ENCODE peak calls at places on chromosomes 11 and 22, in eight cellular contexts. W is iPS DF 19.7; A is thyroid gland; O is PC-9; U is NCI-H774; R is lung; X is stimulated activated CD4-positive, alpha-beta T cell treated with anti-CD3 and anti-CD28 coated beads, TNF-alpha, amount 100 ng/mL, for 24 hours; G is WTC11. J is an unnamed sample.

GRCh38 chr11:16897460-16898061 is 116.7 kb downstream of the PLEKHA7 start:
- DNase-seq in W (peak; percentile 63), A (peak; percentile 17), O (no peak), U (peak; percentile 95), R (no peak), X (no peak), G (peak; percentile 64), J (no peak)

GRCh38 chr11:39809833-39810232 is 1649.6 kb downstream of the LRRC4C start:
- DNase-seq in W (no peak), A (no peak), O (no peak), U (no peak), R (no peak), X (no peak), G (no peak), J (no peak)

GRCh38 chr22:46378499-46379300 is 43.2 kb downstream of the TRMU start:
- DNase-seq in W (no peak), A (peak; percentile 51), O (no peak), U (no peak), R (no peak), X (no peak), G (no peak), J (no peak)

GRCh38 chr11:122393209-122393850 is 262.2 kb upstream of the UBASH3B start:
- DNase-seq in W (no peak), A (no peak), O (no peak), U (no peak), R (no peak), X (no peak), G (no peak), J (no peak)

GRCh38 chr11:124415356-124415923 is 9.2 kb downstream of the OR8B4 start:
- DNase-seq in W (no peak), A (no peak), O (no peak), U (peak; percentile 28), R (no peak), X (no peak), G (no peak), J (peak; percentile 26)

GRCh38 chr11:612961-613300 is 2.8 kb downstream of the IRF7 start:
- DNase-seq in W (no peak), A (no peak), O (no peak), U (no peak), R (no peak), X (no peak), G (no peak), J (no peak)

GRCh38 chr22:41062146-41062545 is 30.2 kb upstream of the EP300 start:
- DNase-seq in W (no peak), A (no peak), O (no peak), U (no peak), R (no peak), X (no peak), G (no peak), J (no peak)

GRCh38 chr22:50260801-50261614 is 475 bp downstream of the MAPK12 start:
- DNase-seq in W (no peak), A (no peak), O (peak; percentile 52), U (no peak), R (no peak), X (peak; percentile 37), G (peak; percentile 43), J (no peak)

GRCh38 chr22:50613291-50613981 is 12.8 kb downstream of the MAPK8IP2 start:
- DNase-seq in W (no peak), A (peak; percentile 69), O (peak; percentile 73), U (peak; percentile 40), R (peak; percentile 83), X (no peak), G (no peak), J (peak; percentile 91)

GRCh38 chr11:79940976-79941735 is 500.3 kb upstream of the TENM4 start:
- DNase-seq in W (no peak), A (no peak), O (no peak), U (no peak), R (no peak), X (no peak), G (no peak), J (no peak)

GRCh38 chr22:39502109-39502788 is at the start of gene MIEF1:
- DNase-seq in W (peak; percentile 92), A (peak; percentile 98), O (peak; percentile 97), U (peak; percentile 81), R (peak; percentile 97), X (peak; percentile 94), G (peak; percentile 96), J (peak; percentile 93)

GRCh38 chr11:46055371-46055770 is 65.9 kb downstream of the PHF21A start:
- DNase-seq in W (peak; percentile 88), A (no peak), O (no peak), U (no peak), R (no peak), X (no peak), G (no peak), J (no peak)

GRCh38 chr11:30356388-30356787 is 33.5 kb downstream of the ARL14EP start:
- DNase-seq in W (no peak), A (no peak), O (no peak), U (no peak), R (no peak), X (no peak), G (no peak), J (no peak)

GRCh38 chr22:34105461-34106062 is 185.3 kb upstream of the LARGE1 start:
- DNase-seq in W (peak; percentile 56), A (peak; percentile 43), O (peak; percentile 12), U (peak; percentile 5), R (peak; percentile 40), X (peak; percentile 32), G (peak; percentile 88), J (peak; percentile 26)

GRCh38 chr22:50627452-50627913 is 469 bp downstream of the ARSA start:
- DNase-seq in W (no peak), A (peak; percentile 29), O (no peak), U (no peak), R (no peak), X (no peak), G (peak; percentile 48), J (no peak)

GRCh38 chr22:46970411-46971123 is 208.1 kb downstream of the TBC1D22A start:
- DNase-seq in W (no peak), A (no peak), O (no peak), U (no peak), R (no peak), X (no peak), G (no peak), J (no peak)

GRCh38 chr11:110219011-110219785 is 77.2 kb downstream of the RDX start:
- DNase-seq in W (no peak), A (no peak), O (no peak), U (no peak), R (no peak), X (no peak), G (no peak), J (no peak)

GRCh38 chr11:60860943-60861342 is 5.2 kb upstream of the PTGDR2 start:
- DNase-seq in W (no peak), A (no peak), O (no peak), U (no peak), R (no peak), X (no peak), G (no peak), J (no peak)

GRCh38 chr11:94652735-94653284 is 85.6 kb downstream of the PIWIL4 start:
- DNase-seq in W (no peak), A (no peak), O (no peak), U (no peak), R (no peak), X (no peak), G (no peak), J (no peak)

GRCh38 chr11:66443602-66444001 is 5.0 kb upstream of the MRPL11 start:
- DNase-seq in W (no peak), A (no peak), O (no peak), U (no peak), R (no peak), X (no peak), G (no peak), J (peak; percentile 14)

GRCh38 chr11:125337836-125338235 is 158.2 kb downstream of the FEZ1 start:
- DNase-seq in W (no peak), A (no peak), O (no peak), U (no peak), R (no peak), X (no peak), G (no peak), J (no peak)

GRCh38 chr22:47369431-47370015 is 607.1 kb downstream of the TBC1D22A start:
- DNase-seq in W (no peak), A (no peak), O (no peak), U (no peak), R (no peak), X (no peak), G (no peak), J (no peak)